ENCODE peak calls at places on chromosomes 12 and 14, in four cellular contexts. X, H, F and S are unnamed samples. For H3K4me1, the result is how much of the 10 kb centered on the place peaks cover.

GRCh38 chr12:124577986-124578385 is 10.6 kb upstream of the NCOR2 start:
- DNase-seq in H (no peak), F (no peak), X (no peak), S (no peak)

GRCh38 chr12:128829870-128830504 is 6.2 kb upstream of the SLC15A4 start:
- DNase-seq in F (no peak), X (no peak), H (no peak), S (no peak)

GRCh38 chr12:84874125-84874824 is 38.3 kb downstream of the SLC6A15 start:
- DNase-seq in H (peak), X (no peak), F (peak), S (peak)

GRCh38 chr14:50772361-50772760 is 58.6 kb downstream of the NIN start:
- DNase-seq in X (no peak), F (no peak), H (no peak), S (no peak)

GRCh38 chr12:112183141-112183581 is 57.8 kb downstream of the TRAFD1 start:
- DNase-seq in H (no peak), X (no peak), F (no peak), S (no peak)

GRCh38 chr14:77889971-77890442 is 90.1 kb downstream of the ADCK1 start:
- DNase-seq in H (no peak), X (no peak), F (no peak), S (no peak)

GRCh38 chr12:3214508-3215365 is 137.6 kb downstream of the TSPAN9 start:
- DNase-seq in X (peak), H (no peak), F (no peak), S (no peak)

GRCh38 chr12:100414756-100415155 is 57.9 kb downstream of the SLC17A8 start:
- DNase-seq in F (no peak), X (no peak), H (no peak), S (no peak)

GRCh38 chr14:96062506-96062905 is 23.3 kb downstream of the C14orf132 start:
- DNase-seq in H (no peak), F (no peak), X (no peak), S (no peak)

GRCh38 chr12:106245767-106246166 is 2.1 kb downstream of the CKAP4 start:
- DNase-seq in H (peak), X (peak), F (peak), S (peak)

GRCh38 chr14:21612324-21612723 is 22.4 kb downstream of the OR10G2 start:
- DNase-seq in X (no peak), H (no peak), F (peak), S (no peak)

GRCh38 chr14:80447396-80447795 is 236.1 kb upstream of the DIO2 start:
- DNase-seq in H (no peak), X (no peak), F (no peak), S (no peak)

GRCh38 chr14:26960049-26960688 is 362.3 kb upstream of the NOVA1 start:
- DNase-seq in X (no peak), H (no peak), F (no peak), S (no peak)

GRCh38 chr14:21300892-21301291 is 21.0 kb downstream of the RPGRIP1 start:
- DNase-seq in X (peak), F (peak), H (no peak), S (no peak)

GRCh38 chr14:76867536-76868452 is 41.6 kb downstream of the LRRC74A start:
- DNase-seq in F (peak), H (no peak), X (peak), S (no peak)

GRCh38 chr12:7859552-7859951 is 13.2 kb downstream of the SLC2A14 start:
- DNase-seq in H (no peak), F (no peak), X (no peak), S (no peak)

GRCh38 chr14:102063808-102064429 is 22.9 kb downstream of the HSP90AA1 start:
- DNase-seq in F (no peak), H (no peak), X (no peak), S (no peak)

GRCh38 chr12:9104767-9105423 is 10.8 kb downstream of the A2M start:
- DNase-seq in F (no peak), X (no peak), H (no peak), S (no peak)

GRCh38 chr12:48768147-48768546 is 20.7 kb downstream of the ADCY6 start:
- DNase-seq in H (no peak), F (no peak), X (no peak), S (no peak)

GRCh38 chr12:48765753-48766162 is 23.1 kb downstream of the ADCY6 start:
- DNase-seq in X (no peak), H (no peak), F (no peak), S (no peak)

GRCh38 chr12:48767521-48767920 is 21.4 kb downstream of the ADCY6 start:
- DNase-seq in X (no peak), H (no peak), F (no peak), S (no peak)

GRCh38 chr12:48768736-48769135 is 20.2 kb downstream of the ADCY6 start:
- DNase-seq in X (no peak), H (no peak), F (no peak), S (no peak)

DNA sequence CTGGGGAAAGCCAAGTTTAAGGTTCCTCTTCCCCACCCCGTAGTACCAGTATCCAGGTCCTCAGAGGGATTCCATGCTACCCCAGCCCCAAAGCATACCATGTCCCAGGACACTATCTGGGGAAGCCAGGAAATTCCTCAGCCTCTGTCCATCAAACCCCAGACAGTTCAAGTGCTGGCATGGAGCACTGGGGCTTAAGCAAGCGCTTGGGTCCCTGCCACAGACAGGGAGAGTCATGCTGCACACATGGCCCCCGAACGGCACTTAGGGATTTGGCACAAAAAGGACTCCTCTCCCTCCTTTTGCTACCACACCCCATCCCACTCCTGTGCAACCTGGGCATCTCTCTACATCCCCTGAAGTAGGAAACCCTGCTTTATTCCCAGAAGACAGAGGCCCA is 21.8 kb downstream of the ADCY6 start:
- DNase-seq in F (no peak), X (no peak), H (no peak), S (no peak)
- H3K27ac ChIP-seq in F (no peak), X (no peak), H (no peak), S (no peak)

GRCh38 chr14:74888164-74889158 is 6.7 kb downstream of the DLST start:
- DNase-seq in F (no peak), H (peak), X (no peak), S (no peak)
- H3K4me1 ChIP-seq in F (under half), H (under half), X (half or more), S (under half)

DNA sequence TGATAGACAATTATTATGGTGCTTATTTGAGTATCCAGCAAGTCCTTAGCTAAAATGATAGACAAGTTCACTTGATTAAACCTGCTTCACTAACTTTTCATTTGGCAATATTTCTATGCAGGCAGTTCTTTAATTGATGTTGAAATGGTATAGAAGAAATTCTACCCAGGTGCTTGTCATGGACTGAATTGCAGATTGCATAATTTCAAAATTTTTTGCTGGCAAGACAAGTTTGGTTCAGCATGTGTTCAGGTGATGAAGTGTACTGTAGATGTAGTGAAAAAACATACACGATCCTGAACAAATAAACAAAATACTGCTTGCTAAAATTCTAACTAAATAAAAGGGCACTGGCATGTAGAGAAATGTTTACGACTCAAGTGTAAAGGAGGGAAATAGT is 189.0 kb downstream of the FOXA1 start:
- DNase-seq in F (no peak), X (no peak), H (no peak), S (no peak)
- H3K27ac ChIP-seq in F (no peak), X (no peak), H (no peak), S (no peak)

GRCh38 chr12:65699251-65699650 is 125.0 kb upstream of the HMGA2 start:
- DNase-seq in X (no peak), F (peak), H (no peak), S (peak)
- H3K4me1 ChIP-seq in X (under half), F (under half), H (under half), S (under half)

GRCh38 chr12:103840881-103841689 is at the start of gene NT5DC3:
- DNase-seq in H (peak), F (peak), X (peak), S (peak)

GRCh38 chr12:103840399-103840880 is 594 bp downstream of the NT5DC3 start:
- DNase-seq in F (peak), X (peak), H (no peak), S (peak)

GRCh38 chr12:103839893-103840292 is 1.1 kb downstream of the NT5DC3 start:
- DNase-seq in H (no peak), X (no peak), F (no peak), S (no peak)

GRCh38 chr12:103838254-103838914 is 2.6 kb downstream of the NT5DC3 start:
- DNase-seq in H (no peak), F (no peak), X (no peak), S (no peak)

DNA sequence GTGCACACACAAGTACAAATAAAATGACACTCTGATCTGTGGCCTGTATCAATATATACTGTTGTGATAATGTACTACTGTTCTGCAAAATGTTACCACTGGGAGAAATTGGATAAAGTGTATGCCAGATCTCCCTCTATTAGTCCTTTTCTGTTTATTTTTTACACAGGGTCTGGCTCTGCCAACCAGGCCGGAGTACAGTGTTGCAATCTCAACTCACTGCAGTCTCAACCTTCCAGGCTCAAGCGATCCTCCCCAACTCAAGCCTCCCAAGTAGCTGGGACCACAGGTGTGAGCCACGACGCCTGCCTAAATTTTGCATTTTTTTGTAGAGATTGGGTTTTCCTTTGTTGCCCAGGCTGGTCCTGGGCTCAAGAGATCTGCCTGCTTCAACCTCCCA is 1.9 kb downstream of the NT5DC3 start:
- DNase-seq in F (no peak), X (no peak), H (no peak), S (no peak)
- H3K27ac ChIP-seq in F (no peak), X (no peak), H (no peak), S (no peak)

DNA sequence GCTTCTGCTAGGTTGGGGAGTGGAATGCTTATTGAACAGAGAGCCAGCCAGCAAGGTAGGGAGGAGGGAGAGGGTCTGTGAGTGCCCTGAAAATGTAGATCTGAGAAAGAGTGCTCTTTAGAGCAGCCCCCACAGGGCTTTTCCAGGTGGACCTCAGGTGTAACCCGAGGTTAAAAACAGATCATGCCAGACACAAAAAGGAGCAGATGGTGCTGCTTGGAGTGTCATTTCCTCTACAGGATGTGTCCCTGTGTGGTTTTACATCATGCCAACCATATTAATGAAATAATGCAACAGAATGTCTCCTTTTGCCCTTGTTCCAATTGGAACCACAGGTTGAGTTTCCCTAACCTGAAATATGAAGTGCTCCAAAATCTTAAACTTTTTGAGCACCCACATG is 6.4 kb downstream of the SUSD6 start:
- DNase-seq in F (no peak), X (no peak), H (no peak), S (no peak)
- H3K4me1 ChIP-seq in F (under half), X (half or more), H (half or more), S (half or more)

DNA sequence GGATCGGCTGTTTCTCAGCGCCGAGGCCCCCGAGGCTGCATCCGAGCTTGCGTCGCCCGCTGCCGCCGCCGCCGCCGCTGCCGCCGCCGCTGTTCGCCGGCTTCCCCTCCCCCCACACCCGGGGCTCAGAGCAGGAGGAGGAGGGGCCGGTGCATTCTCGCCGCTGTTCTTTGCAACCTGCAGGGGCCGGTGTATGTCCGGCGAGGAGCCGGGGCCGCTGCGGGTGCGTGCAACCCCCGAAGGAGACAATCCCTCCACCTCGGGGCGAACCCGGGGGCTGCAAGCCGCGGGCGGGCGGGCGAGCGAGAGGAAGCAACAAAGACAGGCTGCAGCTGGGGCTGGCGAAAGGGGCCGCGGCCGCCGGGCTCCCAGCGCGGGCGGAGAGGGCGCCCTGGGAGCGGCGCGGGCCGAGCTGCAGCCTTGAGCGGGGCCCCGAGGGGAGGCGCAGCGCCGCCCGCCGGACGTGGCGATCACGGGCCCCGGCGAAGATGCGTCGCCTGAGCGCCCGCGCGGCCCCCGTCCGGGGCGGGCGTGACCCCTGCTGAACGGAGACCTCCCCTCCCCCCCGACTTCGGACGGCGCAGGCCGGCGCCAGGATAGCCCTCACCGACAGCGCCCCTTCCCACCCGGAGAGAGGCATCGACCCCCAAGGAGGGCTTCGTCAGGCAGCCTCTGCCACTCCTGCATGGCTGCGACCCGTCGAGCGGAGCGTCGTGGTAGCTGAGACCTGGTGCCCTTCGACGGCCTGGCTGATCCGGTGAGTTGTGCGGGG is 702 bp downstream of the FAM222A start:
- DNase-seq in X (peak), H (peak), F (peak), S (peak)
- H3K27ac ChIP-seq in X (peak), H (peak), F (no peak), S (no peak)

GRCh38 chr12:46210835-46211439 is 57.9 kb downstream of the SLC38A1 start:
- DNase-seq in H (peak), F (no peak), X (no peak), S (no peak)

GRCh38 chr12:46209914-46210834 is 58.7 kb downstream of the SLC38A1 start:
- DNase-seq in X (peak), F (peak), H (peak), S (no peak)

GRCh38 chr12:46214668-46215429 is 54.0 kb downstream of the SLC38A1 start:
- DNase-seq in F (no peak), X (no peak), H (peak), S (no peak)

GRCh38 chr12:46209165-46209564 is 59.7 kb downstream of the SLC38A1 start:
- DNase-seq in X (no peak), F (peak), H (no peak), S (no peak)

GRCh38 chr12:46212108-46212982 is 56.5 kb downstream of the SLC38A1 start:
- DNase-seq in H (no peak), F (peak), X (no peak), S (no peak)
- H3K4me1 ChIP-seq in H (under half), F (under half), X (under half), S (under half)

GRCh38 chr14:92455231-92455630 is 58.4 kb upstream of the RIN3 start:
- DNase-seq in F (no peak), X (no peak), H (no peak), S (no peak)

GRCh38 chr14:92451245-92451644 is 62.3 kb upstream of the RIN3 start:
- DNase-seq in H (no peak), X (no peak), F (no peak), S (no peak)

GRCh38 chr14:92452471-92452870 is 61.1 kb upstream of the RIN3 start:
- DNase-seq in X (no peak), F (no peak), H (no peak), S (no peak)

GRCh38 chr14:92451755-92452154 is 61.8 kb upstream of the RIN3 start:
- DNase-seq in X (no peak), H (no peak), F (no peak), S (no peak)

DNA sequence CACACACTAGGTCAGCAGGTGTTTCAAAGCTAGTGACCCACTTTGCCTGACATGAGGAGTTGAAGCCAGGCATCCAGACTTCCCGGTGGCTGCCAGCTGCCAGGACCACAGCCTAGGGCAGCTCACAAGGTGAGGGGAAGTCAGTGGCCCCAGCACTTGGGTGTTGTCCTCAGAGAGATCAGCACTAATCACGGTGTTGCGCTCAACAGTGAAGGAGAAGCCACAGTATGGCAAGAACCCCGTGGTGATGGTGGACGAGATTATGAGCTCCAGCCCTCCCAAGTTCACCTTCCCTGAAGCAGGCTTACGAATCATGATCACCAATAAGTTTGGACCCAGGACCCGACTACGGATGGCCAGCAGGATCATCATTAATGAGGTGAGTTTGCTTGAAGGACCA is 59.9 kb upstream of the RIN3 start:
- DNase-seq in F (no peak), H (no peak), X (no peak), S (no peak)
- H3K27ac ChIP-seq in F (no peak), H (no peak), X (no peak), S (no peak)

GRCh38 chr12:25976289-25976688 is 17.8 kb downstream of the RASSF8 start:
- DNase-seq in H (no peak), X (no peak), F (no peak), S (no peak)

GRCh38 chr12:25972783-25973182 is 14.3 kb downstream of the RASSF8 start:
- DNase-seq in X (no peak), H (no peak), F (no peak), S (no peak)

GRCh38 chr12:25975682-25976081 is 17.2 kb downstream of the RASSF8 start:
- DNase-seq in H (no peak), F (no peak), X (no peak), S (no peak)

GRCh38 chr12:25977047-25977446 is 18.6 kb downstream of the RASSF8 start:
- DNase-seq in X (no peak), H (no peak), F (peak), S (no peak)

GRCh38 chr12:25975179-25975578 is 16.7 kb downstream of the RASSF8 start:
- DNase-seq in X (no peak), F (no peak), H (no peak), S (no peak)
- H3K4me1 ChIP-seq in X (under half), F (under half), H (under half), S (under half)